ENCODE peak calls at places on chromosomes 11 and 22, in six cellular contexts. F is upper lobe of right lung; G is CD8-positive, alpha-beta T cell; L is neural progenitor cell; V is HCT116; J is BE2C. C is an unnamed sample.

GRCh38 chr11:116605543-116605942 is 167.2 kb downstream of the BUD13 start:
- DNase-seq in V (peak; percentile 32), J (peak; percentile 34), G (no peak), F (no peak), L (peak; percentile 92), C (peak; percentile 72)

GRCh38 chr11:12074529-12075195 is 35.7 kb upstream of the MICAL2 start:
- DNase-seq in G (no peak), J (no peak), L (no peak), F (no peak), V (no peak), C (no peak)

GRCh38 chr11:129917231-129917630 is 21.9 kb upstream of the NFRKB start:
- DNase-seq in F (no peak), V (no peak), J (no peak), G (no peak), L (no peak), C (no peak)

GRCh38 chr11:82747471-82747870 is 13.8 kb upstream of the FAM181B start:
- DNase-seq in F (no peak), V (no peak), L (no peak), G (no peak), J (no peak), C (no peak)

GRCh38 chr22:46777609-46777970 is 15.1 kb downstream of the TBC1D22A start:
- DNase-seq in V (no peak), J (peak; percentile 44), F (no peak), L (no peak), G (peak; percentile 31), C (peak; percentile 75)

GRCh38 chr11:36744375-36745168 is 146.5 kb upstream of the RAG2 start:
- DNase-seq in J (peak; percentile 73), L (peak; percentile 85), V (peak; percentile 46), F (peak; percentile 80), G (peak; percentile 36), C (peak; percentile 78)

GRCh38 chr11:44865866-44866272 is 84.8 kb downstream of the TP53I11 start:
- DNase-seq in F (no peak), J (no peak), G (no peak), L (peak; percentile 59), V (no peak), C (no peak)

GRCh38 chr11:21861314-21861713 is 331.6 kb upstream of the ANO5 start:
- DNase-seq in L (peak; percentile 33), V (no peak), F (no peak), G (no peak), J (no peak), C (no peak)

GRCh38 chr11:73423506-73423905 is 47.3 kb downstream of the RELT start:
- DNase-seq in F (no peak), V (no peak), L (no peak), J (no peak), G (no peak), C (no peak)

GRCh38 chr11:121523581-121524232 is 70.9 kb upstream of the SORL1-AS1 start:
- DNase-seq in G (no peak), L (peak; percentile 27), J (no peak), F (no peak), V (no peak), C (no peak)

GRCh38 chr22:44658371-44658953 is 43.5 kb upstream of the PRR5 start:
- DNase-seq in V (no peak), G (no peak), L (peak; percentile 59), J (no peak), F (peak; percentile 66), C (no peak)

GRCh38 chr11:17277024-17277584 is 565 bp downstream of the NUCB2 start:
- DNase-seq in G (no peak), V (no peak), J (no peak), L (no peak), F (no peak), C (peak; percentile 25)

GRCh38 chr11:78460468-78460867 is 42.8 kb upstream of the GAB2 start:
- DNase-seq in F (no peak), J (no peak), V (no peak), G (no peak), L (no peak), C (no peak)

GRCh38 chr11:115193931-115194797 is 310.1 kb downstream of the CADM1 start:
- DNase-seq in G (no peak), F (no peak), J (no peak), V (no peak), L (no peak), C (no peak)

GRCh38 chr11:75194147-75194546 is 43.2 kb downstream of the SLCO2B1 start:
- DNase-seq in F (peak; percentile 31), V (no peak), L (no peak), J (no peak), G (no peak), C (no peak)

DNA sequence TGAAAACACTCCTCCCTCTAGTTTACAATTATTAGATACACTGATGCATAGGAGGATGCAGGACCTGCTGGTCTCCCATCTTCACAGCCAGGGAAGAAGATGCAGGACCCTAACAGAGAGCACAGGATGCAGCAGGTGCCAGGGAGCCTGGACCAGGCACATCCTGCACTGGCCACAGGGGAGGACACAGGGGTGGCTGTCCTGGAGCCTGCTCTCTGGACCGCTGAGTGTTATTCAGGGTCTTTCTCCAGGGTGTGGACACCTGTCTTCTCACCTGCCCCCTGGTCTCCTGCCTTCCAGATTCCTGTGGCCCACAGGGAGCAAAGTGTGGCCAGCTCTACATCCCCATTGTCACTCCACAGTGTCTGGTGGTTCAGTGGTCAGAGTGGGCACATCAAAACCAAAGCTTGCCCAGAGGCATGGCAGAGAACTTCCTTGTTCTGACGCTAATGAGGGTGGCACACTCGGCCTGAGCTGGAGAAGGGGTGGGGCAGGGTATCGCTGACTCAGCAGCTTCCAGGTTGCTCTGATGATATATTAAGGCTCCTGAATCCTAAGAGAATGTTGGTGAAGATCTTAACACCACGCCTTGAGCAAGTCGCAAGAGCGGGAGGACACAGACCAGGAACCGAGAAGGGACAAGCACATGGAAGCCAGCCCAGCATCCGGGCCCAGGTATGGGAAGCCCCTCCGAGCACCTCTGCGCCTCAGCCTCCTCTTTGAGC is at the start of gene APOBEC3A:
- DNase-seq in L (no peak), J (no peak), V (no peak), G (no peak), F (no peak), C (peak; percentile 76)
- H3K4me3 ChIP-seq in L (no peak within 1 kb of the TSS), J (no peak within 1 kb of the TSS), V (no peak within 1 kb of the TSS), G (no peak within 1 kb of the TSS), F (no peak within 1 kb of the TSS), C (no peak within 1 kb of the TSS)

GRCh38 chr11:72227316-72228228 is 3.0 kb downstream of the INPPL1 start:
- DNase-seq in L (no peak), V (no peak), G (no peak), F (peak; percentile 54), J (no peak), C (no peak)

GRCh38 chr11:72228844-72229231 is 4.3 kb downstream of the INPPL1 start:
- DNase-seq in L (no peak), G (no peak), J (no peak), F (peak; percentile 45), V (no peak), C (no peak)

GRCh38 chr11:72226701-72227100 is 2.1 kb downstream of the INPPL1 start:
- DNase-seq in J (no peak), L (no peak), V (no peak), F (no peak), G (no peak), C (no peak)

GRCh38 chr11:72229336-72229924 is 4.9 kb downstream of the INPPL1 start:
- DNase-seq in F (peak; percentile 40), J (no peak), L (no peak), G (no peak), V (no peak), C (no peak)

DNA sequence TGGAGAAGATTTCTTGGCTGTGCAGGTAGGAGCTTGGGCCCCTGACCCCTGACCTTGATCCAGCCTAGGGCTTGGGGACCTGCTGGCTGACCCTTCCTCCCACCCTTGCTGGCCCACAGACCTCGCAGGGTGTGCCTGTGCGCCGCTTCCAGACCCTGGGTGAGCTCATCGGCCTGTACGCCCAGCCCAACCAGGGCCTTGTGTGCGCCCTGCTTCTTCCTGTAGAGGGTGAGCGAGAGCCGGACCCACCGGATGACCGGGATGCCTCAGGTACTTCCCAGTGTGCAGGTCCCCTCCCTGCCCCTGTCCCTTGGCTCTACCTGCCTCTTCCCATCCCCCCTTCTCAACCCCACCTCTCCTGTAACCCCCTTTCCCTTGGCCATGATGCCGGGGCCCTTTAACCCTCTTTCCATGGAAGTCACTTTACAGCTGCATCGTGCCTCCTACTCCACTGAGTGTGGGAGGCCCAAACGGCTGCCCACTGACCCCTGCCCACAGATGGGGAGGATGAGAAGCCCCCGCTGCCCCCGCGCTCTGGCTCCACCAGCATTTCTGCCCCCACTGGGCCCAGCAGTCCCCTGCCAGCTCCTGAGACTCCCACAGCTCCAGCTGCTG is 3.8 kb downstream of the INPPL1 start:
- DNase-seq in G (no peak), V (no peak), J (peak; percentile 61), F (peak; percentile 57), L (no peak), C (no peak)
- TF ChIP-seq CTCF in G (no peak), V (no peak), J (peak; percentile 49), F (no peak), L (peak; percentile 8), C (no peak)

DNA sequence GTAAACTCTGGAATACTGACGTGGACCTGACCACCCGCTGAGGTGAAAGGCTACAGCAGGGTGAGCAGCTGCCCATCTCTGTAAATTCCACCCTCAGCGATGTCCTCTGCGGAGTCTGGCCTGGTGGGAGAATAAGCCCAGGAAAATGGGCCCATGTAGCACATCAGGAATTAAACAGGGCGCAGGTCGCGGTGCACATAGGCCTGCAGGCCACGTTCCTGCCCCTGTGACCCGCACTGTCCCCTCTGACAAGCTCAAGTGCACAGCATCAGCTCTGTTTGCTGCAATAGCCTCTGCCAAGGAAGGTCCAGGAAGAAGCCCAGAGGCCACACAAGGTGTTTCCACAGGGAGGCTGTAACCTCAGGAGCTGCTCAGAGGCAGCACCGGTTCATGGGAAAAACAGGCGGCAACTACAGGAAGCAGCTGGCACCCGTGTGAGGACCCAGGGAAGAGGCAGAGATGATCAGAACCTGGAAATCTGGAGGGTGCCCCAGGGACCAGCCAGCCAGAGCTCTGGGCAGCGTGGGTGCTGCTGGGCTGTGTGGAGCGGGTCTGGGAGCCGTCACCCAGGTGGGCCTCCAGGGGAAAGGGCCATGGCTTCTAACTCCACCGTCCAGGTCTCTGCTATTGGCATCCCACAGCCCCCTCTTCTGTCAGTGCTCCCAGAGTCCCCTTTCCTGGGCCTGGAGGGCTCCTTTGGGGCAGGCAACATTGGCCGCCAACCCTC is 808 bp upstream of the IFITM2 start:
- DNase-seq in V (no peak), J (no peak), L (no peak), F (no peak), G (no peak), C (no peak)
- H3K4me1 ChIP-seq in V (peaks cover 24% of the 10 kb centered on the region), J (no peaks in the 10 kb centered on the region), L (peaks cover 35% of the 10 kb centered on the region), F (peaks cover 27% of the 10 kb centered on the region), G (peaks cover 54% of the 10 kb centered on the region), C (peaks cover 10% of the 10 kb centered on the region)

DNA sequence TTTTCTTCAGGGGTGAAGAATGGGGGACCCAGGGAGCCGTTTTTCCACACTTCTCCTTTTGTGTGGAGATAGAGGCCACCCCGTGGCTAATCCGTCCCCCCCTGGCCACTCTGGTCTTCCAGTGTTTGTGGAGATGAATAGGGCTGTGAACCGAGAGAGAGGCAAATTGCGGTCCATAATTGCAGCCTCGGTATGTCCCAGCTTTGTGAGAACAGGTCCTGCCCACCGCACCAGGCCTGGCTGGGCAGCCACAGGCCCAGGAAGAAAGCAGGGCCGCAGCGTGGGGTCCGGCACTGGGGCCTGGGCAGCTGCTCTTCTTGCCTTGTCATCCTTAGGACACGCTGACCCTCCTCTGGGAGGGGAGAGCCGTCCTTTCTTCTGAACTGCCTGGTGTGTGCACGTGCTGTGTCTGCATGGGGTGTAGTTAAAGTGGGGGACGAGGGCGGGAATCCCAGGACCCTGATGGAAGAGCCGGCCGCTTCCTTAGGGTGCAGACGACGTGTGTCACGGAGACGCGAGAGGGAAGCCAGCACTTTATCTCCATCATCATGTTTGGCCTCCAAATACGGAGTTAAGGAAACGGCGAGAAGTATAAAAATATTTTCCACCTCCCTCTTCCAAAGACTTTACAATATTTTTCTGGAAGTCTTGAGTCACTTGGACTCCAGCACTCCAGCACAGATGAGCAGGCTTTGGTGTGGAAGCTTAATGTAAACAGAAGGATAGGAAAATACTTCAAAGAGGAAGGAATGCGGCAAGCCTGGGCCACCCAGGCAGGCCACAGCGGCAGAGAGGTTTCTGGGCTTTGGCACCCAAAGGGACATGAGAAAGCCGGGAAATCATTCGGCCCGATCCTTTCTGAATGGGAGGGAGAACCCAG is 1248.4 kb downstream of the BRD1 start:
- DNase-seq in L (peak; percentile 72), V (no peak), F (no peak), G (no peak), J (no peak), C (peak; percentile 8)
- H3K4me3 ChIP-seq in L (no peak overlapping the region), V (no peak overlapping the region), F (no peak overlapping the region), G (no peak overlapping the region), J (no peak overlapping the region), C (no peak overlapping the region)

C was measured in mucosa of descending colon.